ENCODE peak calls at places on chromosomes 13 and 19, in nine cellular contexts. N, X, Z, W, P, D, O, E and Q are unnamed samples.

GRCh38 chr13:52359534-52359933 is 46.4 kb downstream of the THSD1 start:
- DNase-seq in O (no peak), P (peak; percentile 69), W (no peak), N (peak; percentile 20), X (no peak), D (no peak), E (peak; percentile 28), Z (no peak), Q (no peak)

GRCh38 chr19:38731654-38732301 is 12.5 kb downstream of the CAPN12 start:
- DNase-seq in O (no peak), D (no peak), Z (peak; percentile 85), E (no peak), P (no peak), N (no peak), X (no peak), W (no peak), Q (no peak)

GRCh38 chr19:37654118-37654517 is 1.1 kb downstream of the ZFP30 start:
- DNase-seq in Z (no peak), X (no peak), N (no peak), E (no peak), W (no peak), P (no peak), O (peak; percentile 47), D (no peak), Q (no peak)

GRCh38 chr13:41547253-41548000 is 90.1 kb downstream of the RGCC start:
- DNase-seq in O (no peak), X (no peak), P (no peak), E (peak; percentile 88), W (peak; percentile 25), Z (no peak), N (no peak), D (no peak), Q (no peak)

GRCh38 chr19:15187026-15188007 is 13.5 kb downstream of the NOTCH3 start:
- DNase-seq in O (no peak), W (no peak), E (peak; percentile 44), P (no peak), N (no peak), Z (no peak), D (no peak), X (no peak), Q (no peak)

GRCh38 chr19:34096020-34096915 is 76.0 kb upstream of the LSM14A start:
- DNase-seq in X (no peak), W (no peak), E (peak; percentile 65), O (peak; percentile 85), D (no peak), N (no peak), Z (no peak), P (peak; percentile 8), Q (peak; percentile 26)

GRCh38 chr13:75762066-75762937 is 126.2 kb downstream of the LMO7 start:
- DNase-seq in Z (peak; percentile 54), P (no peak), W (no peak), D (no peak), E (peak; percentile 73), N (no peak), X (no peak), O (no peak), Q (no peak)

GRCh38 chr13:73025212-73026012 is 33.4 kb upstream of the KLF5 start:
- DNase-seq in P (no peak), W (no peak), N (no peak), Z (no peak), E (peak; percentile 18), D (no peak), O (no peak), X (no peak), Q (no peak)

GRCh38 chr13:23770428-23770827 is 118.8 kb downstream of the MIPEP start:
- DNase-seq in D (no peak), Z (no peak), W (no peak), P (no peak), X (no peak), E (no peak), N (no peak), O (no peak), Q (no peak)

GRCh38 chr19:55283548-55284393 is at the start of gene BRSK1:
- DNase-seq in D (no peak), Z (no peak), P (peak; percentile 14), W (peak; percentile 43), E (peak; percentile 76), X (peak; percentile 59), O (no peak), N (peak; percentile 25), Q (no peak)

GRCh38 chr19:50843205-50843604 is 9.8 kb upstream of the KLK15 start:
- DNase-seq in Z (no peak), E (no peak), D (no peak), X (no peak), N (no peak), O (no peak), W (no peak), P (no peak), Q (no peak)

GRCh38 chr19:11288349-11288748 is 7.6 kb upstream of the TSPAN16 start:
- DNase-seq in P (no peak), E (peak; percentile 56), D (no peak), W (no peak), O (peak; percentile 60), N (no peak), X (no peak), Z (no peak), Q (no peak)